ENCODE peak calls at places on chromosomes 13 and 19, in nine cellular contexts. D is thoracic aorta, N is psoas muscle, M is pancreas, O is A673, S is AG04449, E is endothelial cell of umbilical vein, G is IMR-90, F is AG04450. I is an unnamed sample.

GRCh38 chr19:13987101-13987890 is 18.8 kb downstream of the RFX1 start:
- DNase-seq in E (peak; percentile 33), M (no peak), S (no peak), F (no peak), G (no peak), N (peak; percentile 92), O (no peak), D (no peak), I (no peak)

GRCh38 chr19:7099597-7099921 is 30.1 kb downstream of the ZNF557 start:
- DNase-seq in N (no peak), G (no peak), S (no peak), E (no peak), D (no peak), M (no peak), O (no peak), F (no peak), I (no peak)

GRCh38 chr13:49657241-49657641 is 28.9 kb downstream of the ARL11 start:
- DNase-seq in G (no peak), F (no peak), M (no peak), E (no peak), O (no peak), N (peak; percentile 77), D (no peak), S (no peak), I (no peak)

GRCh38 chr19:29040951-29041350 is 172.0 kb downstream of the UQCRFS1 start:
- DNase-seq in S (no peak), E (no peak), F (no peak), N (no peak), M (no peak), O (no peak), G (no peak), D (no peak), I (no peak)

GRCh38 chr19:31297991-31298390 is 51.2 kb downstream of the TSHZ3 start:
- DNase-seq in N (no peak), E (no peak), D (no peak), F (no peak), G (no peak), S (no peak), O (no peak), M (no peak), I (no peak)

GRCh38 chr13:59497845-59498244 is 665.9 kb downstream of the DIAPH3 start:
- DNase-seq in N (no peak), G (no peak), D (no peak), F (no peak), S (no peak), O (no peak), M (no peak), E (peak; percentile 75), I (no peak)

GRCh38 chr13:50850445-50850844 is 7.0 kb upstream of the DLEU7 start:
- DNase-seq in O (no peak), N (no peak), S (no peak), F (no peak), G (no peak), M (no peak), E (no peak), D (no peak), I (no peak)

GRCh38 chr19:14940266-14940665 is 1.0 kb upstream of the OR7C2 start:
- DNase-seq in N (no peak), D (no peak), M (no peak), G (no peak), E (no peak), F (no peak), O (no peak), S (no peak), I (no peak)

GRCh38 chr13:20475927-20476691 is 49.5 kb downstream of the CRYL1 start:
- DNase-seq in D (no peak), G (no peak), F (no peak), S (no peak), N (no peak), O (no peak), E (no peak), M (peak; percentile 62), I (no peak)

GRCh38 chr19:3683866-3684816 is 16.1 kb downstream of the PIP5K1C start:
- DNase-seq in S (no peak), D (no peak), E (no peak), M (no peak), O (peak; percentile 89), G (peak; percentile 31), F (no peak), N (no peak), I (peak; percentile 39)

GRCh38 chr13:40389081-40389641 is 277.3 kb downstream of the FOXO1 start:
- DNase-seq in F (no peak), D (no peak), E (no peak), G (no peak), S (no peak), M (no peak), O (no peak), N (no peak), I (no peak)

GRCh38 chr13:42652642-42653415 is 78.9 kb downstream of the TNFSF11 start:
- DNase-seq in O (no peak), F (no peak), N (no peak), M (no peak), D (no peak), S (no peak), E (no peak), G (no peak), I (no peak)

GRCh38 chr13:41075034-41075433 is 13.7 kb downstream of the WBP4 start:
- DNase-seq in S (no peak), O (peak; percentile 40), N (peak; percentile 37), E (peak; percentile 51), D (no peak), G (peak; percentile 49), F (no peak), M (no peak), I (peak; percentile 63)

GRCh38 chr13:113782472-113782871 is 23.4 kb downstream of the TMEM255B start:
- DNase-seq in M (no peak), O (no peak), S (no peak), F (no peak), G (no peak), N (no peak), D (no peak), E (no peak), I (no peak)

GRCh38 chr13:44918323-44919102 is 70.8 kb downstream of the NUFIP1 start:
- DNase-seq in F (peak; percentile 93), M (peak; percentile 86), G (peak; percentile 97), N (peak; percentile 96), D (peak; percentile 78), S (peak; percentile 80), O (no peak), E (peak; percentile 95), I (peak; percentile 98)

GRCh38 chr13:107960301-107960700 is 255.0 kb downstream of the LIG4 start:
- DNase-seq in O (no peak), S (no peak), E (no peak), M (no peak), G (no peak), D (no peak), F (no peak), N (no peak), I (no peak)

GRCh38 chr19:18265611-18265981 is 8.7 kb downstream of the IQCN start:
- DNase-seq in D (no peak), N (no peak), E (no peak), F (no peak), S (no peak), M (no peak), O (no peak), G (no peak), I (no peak)

GRCh38 chr13:110418944-110419343 is 111.9 kb downstream of the COL4A2 start:
- DNase-seq in S (no peak), O (no peak), D (no peak), N (no peak), G (no peak), F (no peak), E (peak; percentile 39), M (no peak), I (no peak)

GRCh38 chr13:95678967-95679366 is 2.0 kb downstream of the DNAJC3 start:
- DNase-seq in G (no peak), E (peak; percentile 9), O (no peak), N (no peak), D (no peak), M (no peak), S (no peak), F (no peak), I (no peak)

GRCh38 chr19:13859361-13859880 is 17.5 kb upstream of the NANOS3 start:
- DNase-seq in E (peak; percentile 64), O (peak; percentile 81), S (no peak), D (no peak), F (no peak), N (no peak), M (no peak), G (peak; percentile 58), I (peak; percentile 57)

DNA sequence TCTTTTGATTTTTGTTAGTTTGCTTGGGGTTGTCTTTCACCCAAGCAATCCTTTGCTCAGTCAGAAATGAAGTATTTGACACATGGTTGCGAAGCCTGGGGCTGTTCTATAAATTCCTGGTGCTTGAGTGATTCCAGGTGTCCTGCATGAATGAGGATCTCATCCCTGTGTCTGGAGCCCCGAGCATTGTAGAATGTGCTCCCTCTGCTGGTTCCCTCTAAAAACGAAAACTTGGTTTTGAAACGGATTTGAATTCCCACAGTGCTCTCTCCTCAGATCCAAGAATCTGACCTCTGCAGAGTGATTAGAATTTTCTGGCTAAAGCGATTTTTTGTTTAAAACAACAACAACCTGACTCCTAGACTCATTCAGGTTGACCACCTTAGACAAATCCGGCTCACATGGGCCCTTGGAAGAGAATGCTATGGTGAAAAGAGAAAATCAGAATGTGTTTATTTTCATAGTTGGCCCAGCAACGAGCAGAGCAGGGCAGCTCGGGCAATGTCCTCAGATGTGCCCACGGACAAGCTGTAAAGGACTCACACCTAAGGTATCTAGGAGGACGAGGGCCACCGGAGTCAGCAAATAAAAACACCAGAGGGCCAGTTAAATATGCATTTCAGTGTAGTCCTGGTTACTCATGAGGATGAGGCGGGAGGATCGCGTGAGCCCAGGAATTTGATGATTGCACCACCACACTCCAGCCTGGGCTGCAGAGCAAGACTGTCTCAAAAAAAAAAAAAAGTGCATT is 8.7 kb upstream of the ATP12A start:
- DNase-seq in O (peak; percentile 79), M (peak; percentile 13), G (peak; percentile 72), N (no peak), F (peak; percentile 61), D (no peak), E (peak; percentile 51), S (peak; percentile 65), I (peak; percentile 89)
- TF ChIP-seq CTCF in O (peak; percentile 73), M (peak; percentile 35), G (peak; percentile 70), N (peak; percentile 40), F (peak; percentile 86), D (peak; percentile 40), E (peak; percentile 38), S (peak; percentile 72), I (peak; percentile 71)

GRCh38 chr19:55173186-55173716 is 6.8 kb upstream of the DNAAF3 start:
- DNase-seq in N (no peak), D (no peak), S (no peak), O (no peak), F (no peak), E (no peak), M (no peak), G (no peak), I (no peak)
- H3K4me3 ChIP-seq in N (peak overlapping the region; percentile 46), D (peak overlapping the region; percentile 69), S (peak overlapping the region; percentile 65), O (peak overlapping the region; percentile 46), F (peak overlapping the region; percentile 59), E (peak overlapping the region; percentile 17), M (no peak overlapping the region), G (peak overlapping the region; percentile 14), I (peak overlapping the region; percentile 51)

GRCh38 chr13:30934381-30934780 is 1.9 kb downstream of the TEX26 start:
- DNase-seq in N (no peak), M (no peak), G (peak; percentile 14), E (no peak), F (no peak), O (no peak), S (no peak), D (no peak), I (no peak)
- TF ChIP-seq CTCF in N (no peak), M (no peak), G (peak; percentile 17), E (no peak), F (peak; percentile 38), O (peak; percentile 16), S (peak; percentile 14), D (no peak), I (peak; percentile 14)

GRCh38 chr19:49514151-49514550 is 1.7 kb downstream of the FCGRT start:
- DNase-seq in D (no peak), M (peak; percentile 35), F (no peak), E (no peak), N (no peak), G (no peak), S (no peak), O (no peak), I (no peak)
- H3K4me3 ChIP-seq in D (peak overlapping the region; percentile 98), M (peak overlapping the region; percentile 73), F (no peak overlapping the region), E (no peak overlapping the region), N (peak overlapping the region; percentile 93), G (no peak overlapping the region), S (no peak overlapping the region), O (peak overlapping the region; percentile 84), I (peak overlapping the region; percentile 63)